ENCODE peak calls at places on chromosomes 16 and 17, in five cellular contexts. V is M059J, R is fibroblast of lung, C is AG10803, P is PC-9. Q is an unnamed sample.

GRCh38 chr17:48613862-48614694 is 1.0 kb downstream of the HOXB8 start:
- DNase-seq in C (no peak), P (no peak), R (no peak), V (peak), Q (no peak)

GRCh38 chr17:47205419-47205963 is 3.7 kb upstream of the MYL4 start:
- DNase-seq in R (peak), P (peak), C (peak), V (peak), Q (peak)

GRCh38 chr17:65356524-65356923 is 204.9 kb downstream of the AXIN2 start:
- DNase-seq in P (no peak), R (no peak), V (no peak), C (no peak), Q (no peak)

GRCh38 chr17:72978593-72979218 is 113.8 kb downstream of the SLC39A11 start:
- DNase-seq in P (no peak), R (no peak), V (no peak), C (no peak), Q (no peak)

GRCh38 chr16:11633113-11633512 is 35.1 kb upstream of the SNN start:
- DNase-seq in V (no peak), P (no peak), R (no peak), C (no peak), Q (no peak)

GRCh38 chr16:55297062-55297909 is 26.7 kb upstream of the IRX6 start:
- DNase-seq in V (peak), P (peak), R (peak), C (no peak), Q (no peak)

GRCh38 chr16:27431773-27432599 is 30.0 kb downstream of the IL21R start:
- DNase-seq in C (peak), V (peak), P (no peak), R (peak), Q (no peak)

GRCh38 chr16:12546918-12547607 is 256.6 kb downstream of the CPPED1 start:
- DNase-seq in R (no peak), P (no peak), V (peak), C (no peak), Q (no peak)